ENCODE peak calls at places on chromosome 5, in four cellular contexts. One of them, this sample, is unnamed.

GRCh38 chr5:73126381-73126780 is 6.0 kb downstream of the TMEM171 start:
- DNase-seq in gastrocnemius medialis: no peak
- DNase-seq in heart left ventricle: no peak
- DNase-seq in GM12891: no peak
- DNase-seq in this sample: no peak

GRCh38 chr5:10579537-10580521 is 16.0 kb downstream of the ANKRD33B start:
- DNase-seq in gastrocnemius medialis: no peak
- DNase-seq in heart left ventricle: no peak
- DNase-seq in GM12891: no peak
- DNase-seq in this sample: no peak

GRCh38 chr5:154346427-154346826 is 99.4 kb upstream of the SAP30L start:
- DNase-seq in gastrocnemius medialis: no peak
- DNase-seq in GM12891: no peak
- DNase-seq in heart left ventricle: no peak
- DNase-seq in this sample: no peak

GRCh38 chr5:67262202-67262601 is 65.6 kb upstream of the CD180 start:
- DNase-seq in gastrocnemius medialis: no peak
- DNase-seq in heart left ventricle: no peak
- DNase-seq in GM12891: no peak
- DNase-seq in this sample: no peak

GRCh38 chr5:172403191-172403794 is 51.0 kb downstream of the SH3PXD2B start:
- DNase-seq in GM12891: no peak
- DNase-seq in heart left ventricle: peak; percentile 89
- DNase-seq in gastrocnemius medialis: peak; percentile 62
- DNase-seq in this sample: no peak

GRCh38 chr5:155154973-155155372 is 141.4 kb downstream of the KIF4B start:
- DNase-seq in gastrocnemius medialis: no peak
- DNase-seq in heart left ventricle: no peak
- DNase-seq in GM12891: no peak
- DNase-seq in this sample: no peak

GRCh38 chr5:20537911-20538310 is 549.9 kb upstream of the CDH18 start:
- DNase-seq in heart left ventricle: no peak
- DNase-seq in gastrocnemius medialis: no peak
- DNase-seq in GM12891: no peak
- DNase-seq in this sample: no peak

GRCh38 chr5:151684690-151685361 is 1.9 kb downstream of the SPARC start:
- DNase-seq in heart left ventricle: peak; percentile 73
- DNase-seq in gastrocnemius medialis: peak; percentile 36
- DNase-seq in GM12891: no peak
- DNase-seq in this sample: no peak

GRCh38 chr5:95815143-95815729 is 7.3 kb downstream of the GLRX start:
- DNase-seq in heart left ventricle: no peak
- DNase-seq in GM12891: no peak
- DNase-seq in gastrocnemius medialis: no peak
- DNase-seq in this sample: no peak
- TF ChIP-seq POLR2A in heart left ventricle: no peak
- TF ChIP-seq POLR2A in GM12891: no peak
- TF ChIP-seq POLR2A in gastrocnemius medialis: no peak
- TF ChIP-seq POLR2A in this sample: no peak

DNA sequence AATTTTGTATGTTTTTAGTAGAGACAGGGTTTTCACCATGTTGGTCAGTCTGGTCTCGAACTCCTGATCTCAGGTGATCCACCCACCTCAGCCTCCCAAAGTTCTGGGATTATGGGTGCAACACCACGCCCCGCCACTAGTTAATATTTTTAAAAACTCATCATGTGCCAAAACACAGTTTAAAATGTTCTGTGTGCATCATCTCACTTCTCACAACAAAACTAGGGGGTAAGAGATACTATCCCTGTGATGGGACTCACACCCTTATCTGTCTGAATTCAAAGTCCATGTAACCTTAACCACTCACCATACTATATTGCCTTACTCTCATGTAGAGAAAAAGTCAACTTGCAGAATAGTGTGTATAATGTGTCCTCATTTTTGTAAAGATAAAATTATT is 2.6 kb downstream of the PKD2L2 start:
- DNase-seq in gastrocnemius medialis: no peak
- DNase-seq in heart left ventricle: no peak
- DNase-seq in GM12891: no peak
- DNase-seq in this sample: no peak
- TF ChIP-seq POLR2A in gastrocnemius medialis: no peak
- TF ChIP-seq POLR2A in heart left ventricle: no peak
- TF ChIP-seq POLR2A in GM12891: no peak
- TF ChIP-seq POLR2A in this sample: no peak

GRCh38 chr5:143206194-143207053 is 197.1 kb downstream of the NR3C1 start:
- DNase-seq in heart left ventricle: no peak
- DNase-seq in gastrocnemius medialis: no peak
- DNase-seq in GM12891: no peak
- DNase-seq in this sample: no peak

GRCh38 chr5:143208365-143208641 is 195.2 kb downstream of the NR3C1 start:
- DNase-seq in heart left ventricle: no peak
- DNase-seq in gastrocnemius medialis: no peak
- DNase-seq in GM12891: no peak
- DNase-seq in this sample: no peak

GRCh38 chr5:143207058-143207457 is 196.4 kb downstream of the NR3C1 start:
- DNase-seq in heart left ventricle: no peak
- DNase-seq in gastrocnemius medialis: no peak
- DNase-seq in GM12891: no peak
- DNase-seq in this sample: no peak

GRCh38 chr5:143208781-143209510 is 194.5 kb downstream of the NR3C1 start:
- DNase-seq in gastrocnemius medialis: no peak
- DNase-seq in GM12891: no peak
- DNase-seq in heart left ventricle: no peak
- DNase-seq in this sample: no peak

GRCh38 chr5:143207563-143208364 is 195.7 kb downstream of the NR3C1 start:
- DNase-seq in heart left ventricle: no peak
- DNase-seq in GM12891: no peak
- DNase-seq in gastrocnemius medialis: no peak
- DNase-seq in this sample: no peak
- TF ChIP-seq POLR2A in heart left ventricle: no peak
- TF ChIP-seq POLR2A in GM12891: no peak
- TF ChIP-seq POLR2A in gastrocnemius medialis: no peak
- TF ChIP-seq POLR2A in this sample: no peak

GRCh38 chr5:132295505-132296411 is 1.6 kb downstream of the SLC22A4 start:
- DNase-seq in heart left ventricle: no peak
- DNase-seq in GM12891: no peak
- DNase-seq in gastrocnemius medialis: no peak
- DNase-seq in this sample: no peak
- TF ChIP-seq POLR2A in heart left ventricle: no peak
- TF ChIP-seq POLR2A in GM12891: no peak
- TF ChIP-seq POLR2A in gastrocnemius medialis: no peak
- TF ChIP-seq POLR2A in this sample: no peak

GRCh38 chr5:96936431-96937221 is 746 bp downstream of the LNPEP start:
- DNase-seq in GM12891: no peak
- DNase-seq in heart left ventricle: peak; percentile 45
- DNase-seq in gastrocnemius medialis: peak; percentile 7
- DNase-seq in this sample: no peak

GRCh38 chr5:96933764-96934163 is 2.1 kb upstream of the LNPEP start:
- DNase-seq in GM12891: no peak
- DNase-seq in heart left ventricle: no peak
- DNase-seq in gastrocnemius medialis: no peak
- DNase-seq in this sample: no peak

GRCh38 chr5:96934291-96934694 is 1.6 kb upstream of the LNPEP start:
- DNase-seq in heart left ventricle: no peak
- DNase-seq in gastrocnemius medialis: no peak
- DNase-seq in GM12891: no peak
- DNase-seq in this sample: no peak

GRCh38 chr5:96934695-96935555 is 955 bp upstream of the LNPEP start:
- DNase-seq in heart left ventricle: peak; percentile 90
- DNase-seq in GM12891: peak; percentile 57
- DNase-seq in gastrocnemius medialis: peak; percentile 85
- DNase-seq in this sample: peak; percentile 97

DNA sequence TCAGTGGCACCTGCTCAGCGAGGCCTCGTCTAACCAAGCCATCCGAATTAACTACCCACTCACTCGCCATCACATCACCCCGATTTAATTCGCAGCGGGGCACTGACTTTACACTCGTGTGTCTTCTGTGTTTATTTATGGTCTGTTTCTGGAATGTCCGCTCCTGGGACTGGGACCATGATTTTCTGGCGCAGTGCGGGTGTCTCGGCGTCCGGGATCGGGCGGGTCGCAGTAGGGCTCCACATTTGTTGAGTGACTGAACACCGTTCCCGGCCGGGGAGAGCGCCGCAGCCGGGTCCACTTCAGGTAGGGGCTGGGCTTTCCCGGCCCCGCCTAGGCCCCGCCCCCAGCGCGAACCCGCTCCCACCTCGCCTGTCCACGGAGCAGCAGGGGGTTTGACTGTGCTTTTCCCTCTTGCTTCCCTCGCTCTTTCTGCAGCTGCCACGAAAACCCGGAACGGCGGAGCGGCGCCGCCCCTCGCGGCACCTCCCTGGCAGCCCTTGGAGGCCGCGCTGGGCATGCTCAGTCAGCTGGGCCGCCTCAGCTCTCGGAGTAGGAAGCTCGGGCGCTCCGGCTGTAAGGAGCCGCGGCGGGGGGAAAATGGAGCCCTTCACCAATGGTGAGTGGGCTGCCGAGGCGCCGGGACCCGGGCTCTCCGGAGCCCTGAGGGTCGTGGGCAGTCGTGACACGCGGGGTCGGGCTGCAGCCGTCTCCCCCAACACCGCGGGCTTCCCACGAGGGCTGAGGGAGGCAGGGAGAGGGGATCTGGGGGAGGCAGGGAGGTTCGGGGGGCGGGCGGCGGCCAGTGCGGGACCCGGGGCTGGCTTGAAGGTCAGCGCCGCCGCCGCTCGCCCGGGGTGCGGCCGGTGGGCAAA is at the start of gene LNPEP:
- DNase-seq in gastrocnemius medialis: peak; percentile 94
- DNase-seq in GM12891: peak; percentile 57
- DNase-seq in heart left ventricle: peak; percentile 96
- DNase-seq in this sample: peak; percentile 98
- TF ChIP-seq POLR2A in gastrocnemius medialis: peak; percentile 88
- TF ChIP-seq POLR2A in GM12891: no peak
- TF ChIP-seq POLR2A in heart left ventricle: no peak
- TF ChIP-seq POLR2A in this sample: peak; percentile 76

GRCh38 chr5:76528547-76529334 is 94.5 kb downstream of the F2RL2 start:
- DNase-seq in gastrocnemius medialis: no peak
- DNase-seq in heart left ventricle: no peak
- DNase-seq in GM12891: no peak
- DNase-seq in this sample: no peak

GRCh38 chr5:76524872-76525271 is 98.3 kb downstream of the F2RL2 start:
- DNase-seq in GM12891: no peak
- DNase-seq in heart left ventricle: no peak
- DNase-seq in gastrocnemius medialis: no peak
- DNase-seq in this sample: no peak

GRCh38 chr5:76526950-76527349 is 96.3 kb downstream of the F2RL2 start:
- DNase-seq in GM12891: no peak
- DNase-seq in gastrocnemius medialis: no peak
- DNase-seq in heart left ventricle: no peak
- DNase-seq in this sample: no peak

GRCh38 chr5:76529464-76530344 is 93.5 kb downstream of the F2RL2 start:
- DNase-seq in GM12891: no peak
- DNase-seq in gastrocnemius medialis: no peak
- DNase-seq in heart left ventricle: no peak
- DNase-seq in this sample: no peak

DNA sequence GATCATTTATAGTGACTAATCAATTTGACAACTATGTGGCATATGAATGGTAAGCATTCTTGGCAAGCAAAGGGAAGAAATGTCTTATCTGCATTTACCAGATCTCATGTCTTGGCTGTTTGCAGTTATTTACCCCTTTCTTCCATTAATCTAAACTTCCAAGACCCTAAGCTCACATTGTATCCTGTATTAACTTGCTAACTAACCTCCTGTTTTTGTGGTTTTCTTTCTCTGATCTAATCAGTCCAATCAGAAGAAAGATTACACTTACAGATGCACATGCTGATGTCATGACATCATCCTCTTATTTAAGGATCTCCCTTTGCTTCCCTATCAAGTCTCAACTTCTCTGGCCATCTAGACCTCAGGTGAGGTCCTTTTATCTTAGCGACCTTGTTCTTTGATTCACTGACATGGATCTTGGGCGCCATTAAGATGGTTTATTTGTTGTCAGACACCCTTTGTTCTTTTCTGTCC is 95.5 kb downstream of the F2RL2 start:
- DNase-seq in GM12891: no peak
- DNase-seq in heart left ventricle: no peak
- DNase-seq in gastrocnemius medialis: no peak
- DNase-seq in this sample: no peak
- TF ChIP-seq POLR2A in GM12891: no peak
- TF ChIP-seq POLR2A in heart left ventricle: no peak
- TF ChIP-seq POLR2A in gastrocnemius medialis: no peak
- TF ChIP-seq POLR2A in this sample: no peak

This sample was measured in esophagus muscularis mucosa.